ENCODE peak calls at places on chromosome 21, in six cellular contexts. One of them, this sample, is unnamed.

GRCh38 chr21:26119906-26120305 is 50.7 kb downstream of the APP start:
- DNase-seq in astrocyte of the spinal cord: no peak
- DNase-seq in left lung: no peak
- DNase-seq in neural crest cell: no peak
- DNase-seq in GM12891: no peak
- DNase-seq in activated CD4-positive, alpha-beta T cell treated with anti-CD3 and anti-CD28 coated beads, Interleukin-2, amount 50 U/mL, for 48 hours: no peak
- DNase-seq in this sample: no peak

GRCh38 chr21:45651921-45652320 is 8.4 kb downstream of the PCBP3 start:
- DNase-seq in activated CD4-positive, alpha-beta T cell treated with anti-CD3 and anti-CD28 coated beads, Interleukin-2, amount 50 U/mL, for 48 hours: no peak
- DNase-seq in GM12891: no peak
- DNase-seq in astrocyte of the spinal cord: no peak
- DNase-seq in left lung: no peak
- DNase-seq in neural crest cell: no peak
- DNase-seq in this sample: no peak

GRCh38 chr21:15135867-15136629 is 71.2 kb upstream of the NRIP1 start:
- DNase-seq in GM12891: no peak
- DNase-seq in astrocyte of the spinal cord: no peak
- DNase-seq in neural crest cell: no peak
- DNase-seq in activated CD4-positive, alpha-beta T cell treated with anti-CD3 and anti-CD28 coated beads, Interleukin-2, amount 50 U/mL, for 48 hours: no peak
- DNase-seq in left lung: no peak
- DNase-seq in this sample: no peak

GRCh38 chr21:16425297-16425696 is 695.5 kb downstream of the USP25 start:
- DNase-seq in astrocyte of the spinal cord: no peak
- DNase-seq in left lung: no peak
- DNase-seq in GM12891: no peak
- DNase-seq in neural crest cell: no peak
- DNase-seq in activated CD4-positive, alpha-beta T cell treated with anti-CD3 and anti-CD28 coated beads, Interleukin-2, amount 50 U/mL, for 48 hours: no peak
- DNase-seq in this sample: no peak

GRCh38 chr21:46585191-46585953 is 19.5 kb downstream of the S100B start:
- DNase-seq in astrocyte of the spinal cord: no peak
- DNase-seq in activated CD4-positive, alpha-beta T cell treated with anti-CD3 and anti-CD28 coated beads, Interleukin-2, amount 50 U/mL, for 48 hours: no peak
- DNase-seq in neural crest cell: no peak
- DNase-seq in left lung: no peak
- DNase-seq in GM12891: no peak
- DNase-seq in this sample: no peak

GRCh38 chr21:46110499-46111192 is 12.7 kb downstream of the COL6A2 start:
- DNase-seq in activated CD4-positive, alpha-beta T cell treated with anti-CD3 and anti-CD28 coated beads, Interleukin-2, amount 50 U/mL, for 48 hours: peak
- DNase-seq in astrocyte of the spinal cord: no peak
- DNase-seq in neural crest cell: no peak
- DNase-seq in GM12891: peak
- DNase-seq in left lung: peak
- DNase-seq in this sample: no peak

GRCh38 chr21:26881504-26882228 is 36.5 kb upstream of the ADAMTS1 start:
- DNase-seq in left lung: no peak
- DNase-seq in neural crest cell: no peak
- DNase-seq in activated CD4-positive, alpha-beta T cell treated with anti-CD3 and anti-CD28 coated beads, Interleukin-2, amount 50 U/mL, for 48 hours: no peak
- DNase-seq in GM12891: no peak
- DNase-seq in astrocyte of the spinal cord: peak
- DNase-seq in this sample: no peak

GRCh38 chr21:16181024-16181423 is 451.2 kb downstream of the USP25 start:
- DNase-seq in left lung: no peak
- DNase-seq in astrocyte of the spinal cord: peak
- DNase-seq in neural crest cell: no peak
- DNase-seq in activated CD4-positive, alpha-beta T cell treated with anti-CD3 and anti-CD28 coated beads, Interleukin-2, amount 50 U/mL, for 48 hours: no peak
- DNase-seq in GM12891: no peak
- DNase-seq in this sample: no peak